ENCODE peak calls at places on chromosomes 5 and 9, in six cellular contexts. R, Y, H, M, O and F are unnamed samples. For H3K4me1, the result is how much of the 10 kb centered on the place peaks cover.

GRCh38 chr5:161546463-161547301 is at the start of gene GABRB2:
- DNase-seq in R (peak), Y (peak), H (no peak), M (peak), O (peak), F (peak)

GRCh38 chr9:108543251-108543768 is 312.5 kb downstream of the ACTL7B start:
- DNase-seq in R (peak), Y (no peak), H (no peak), M (no peak), O (no peak), F (peak)

GRCh38 chr9:37921546-37922300 is 17.8 kb upstream of the SLC25A51 start:
- DNase-seq in R (no peak), Y (no peak), H (no peak), M (no peak), O (no peak), F (peak)

GRCh38 chr9:84301851-84302250 is 38.7 kb downstream of the SLC28A3 start:
- DNase-seq in R (no peak), Y (peak), H (no peak), M (no peak), O (no peak), F (no peak)

GRCh38 chr9:133889498-133890301 is 102.4 kb downstream of the VAV2 start:
- DNase-seq in R (no peak), Y (peak), H (no peak), M (no peak), O (no peak), F (no peak)

GRCh38 chr9:91758491-91758981 is 191.5 kb downstream of the ROR2 start:
- DNase-seq in R (peak), Y (peak), H (peak), M (no peak), O (peak), F (peak)

GRCh38 chr5:32869216-32869615 is 158.1 kb downstream of the NPR3 start:
- DNase-seq in R (no peak), Y (no peak), H (no peak), M (no peak), O (no peak), F (no peak)

GRCh38 chr9:128552744-128553221 is 396 bp downstream of the SPTAN1 start:
- DNase-seq in R (peak), Y (peak), H (no peak), M (peak), O (peak), F (peak)

GRCh38 chr5:178249191-178249989 is 16.8 kb upstream of the PHYKPL start:
- DNase-seq in R (no peak), Y (no peak), H (no peak), M (no peak), O (no peak), F (no peak)

GRCh38 chr9:112971415-112971814 is 40.6 kb downstream of the ZNF883 start:
- DNase-seq in R (peak), Y (peak), H (peak), M (no peak), O (peak), F (peak)
- TF ChIP-seq CTCF in R (peak), Y (peak), H (peak), M (no peak), O (peak), F (peak)

GRCh38 chr9:130842547-130842946 is 7.5 kb downstream of the ABL1 start:
- DNase-seq in R (no peak), Y (no peak), H (no peak), M (no peak), O (no peak), F (no peak)
- H3K4me1 ChIP-seq in R (under half), Y (half or more), H (under half), M (half or more), O (half or more), F (under half)

GRCh38 chr9:120868676-120869359 is 8.2 kb downstream of the PHF19 start:
- DNase-seq in R (peak), Y (peak), H (peak), M (peak), O (peak), F (peak)

GRCh38 chr9:120869360-120869687 is 7.7 kb downstream of the PHF19 start:
- DNase-seq in R (no peak), Y (no peak), H (no peak), M (no peak), O (no peak), F (no peak)

GRCh38 chr9:120869726-120870125 is 7.3 kb downstream of the PHF19 start:
- DNase-seq in R (no peak), Y (no peak), H (no peak), M (peak), O (no peak), F (no peak)

GRCh38 chr9:120867676-120868338 is 9.2 kb downstream of the PHF19 start:
- DNase-seq in R (no peak), Y (no peak), H (no peak), M (no peak), O (no peak), F (no peak)

GRCh38 chr9:120868339-120868675 is 8.7 kb downstream of the PHF19 start:
- DNase-seq in R (no peak), Y (no peak), H (no peak), M (no peak), O (no peak), F (no peak)
- TF ChIP-seq CTCF in R (no peak), Y (no peak), H (no peak), M (peak), O (no peak), F (no peak)

GRCh38 chr9:121272401-121272948 is 4.5 kb downstream of the GSN start:
- DNase-seq in R (no peak), Y (no peak), H (no peak), M (no peak), O (no peak), F (no peak)
- H3K4me1 ChIP-seq in R (under half), Y (under half), H (under half), M (half or more), O (half or more), F (under half)

GRCh38 chr5:10365800-10366199 is 12.3 kb downstream of the MARCHF6 start:
- DNase-seq in R (no peak), Y (no peak), H (no peak), M (no peak), O (no peak), F (no peak)

GRCh38 chr5:10367586-10367985 is 14.1 kb downstream of the MARCHF6 start:
- DNase-seq in R (no peak), Y (no peak), H (no peak), M (no peak), O (no peak), F (no peak)

GRCh38 chr5:10366310-10367297 is 13.1 kb downstream of the MARCHF6 start:
- DNase-seq in R (no peak), Y (peak), H (no peak), M (no peak), O (no peak), F (no peak)

GRCh38 chr5:10363519-10364185 is 10.2 kb downstream of the MARCHF6 start:
- DNase-seq in R (no peak), Y (no peak), H (no peak), M (no peak), O (no peak), F (no peak)

GRCh38 chr5:10364186-10364689 is 10.7 kb downstream of the MARCHF6 start:
- DNase-seq in R (no peak), Y (no peak), H (no peak), M (no peak), O (no peak), F (no peak)
- TF ChIP-seq CTCF in R (peak), Y (peak), H (peak), M (peak), O (peak), F (peak)

GRCh38 chr9:35683323-35683722 is 6.4 kb downstream of the TPM2 start:
- DNase-seq in R (no peak), Y (no peak), H (no peak), M (no peak), O (no peak), F (no peak)

GRCh38 chr9:35681341-35682002 is 7.7 kb downstream of the CA9 start:
- DNase-seq in R (no peak), Y (no peak), H (no peak), M (no peak), O (no peak), F (no peak)

GRCh38 chr9:35680331-35681105 is 6.8 kb downstream of the CA9 start:
- DNase-seq in R (peak), Y (no peak), H (no peak), M (no peak), O (no peak), F (no peak)

GRCh38 chr9:35682520-35682919 is 7.2 kb downstream of the TPM2 start:
- DNase-seq in R (no peak), Y (no peak), H (no peak), M (no peak), O (no peak), F (no peak)

GRCh38 chr9:35682083-35682482 is 7.6 kb downstream of the TPM2 start:
- DNase-seq in R (no peak), Y (no peak), H (no peak), M (no peak), O (no peak), F (no peak)
- H3K4me1 ChIP-seq in R (under half), Y (under half), H (under half), M (under half), O (under half), F (under half)

GRCh38 chr5:142013734-142014495 is 1.1 kb upstream of the GNPDA1 start:
- DNase-seq in R (no peak), Y (no peak), H (no peak), M (no peak), O (no peak), F (no peak)
- TF ChIP-seq CTCF in R (no peak), Y (no peak), H (no peak), M (no peak), O (no peak), F (no peak)

GRCh38 chr9:93128011-93128714 is 5.9 kb downstream of the NINJ1 start:
- DNase-seq in R (peak), Y (no peak), H (no peak), M (peak), O (no peak), F (no peak)
- H3K4me1 ChIP-seq in R (under half), Y (under half), H (under half), M (half or more), O (under half), F (under half)

DNA sequence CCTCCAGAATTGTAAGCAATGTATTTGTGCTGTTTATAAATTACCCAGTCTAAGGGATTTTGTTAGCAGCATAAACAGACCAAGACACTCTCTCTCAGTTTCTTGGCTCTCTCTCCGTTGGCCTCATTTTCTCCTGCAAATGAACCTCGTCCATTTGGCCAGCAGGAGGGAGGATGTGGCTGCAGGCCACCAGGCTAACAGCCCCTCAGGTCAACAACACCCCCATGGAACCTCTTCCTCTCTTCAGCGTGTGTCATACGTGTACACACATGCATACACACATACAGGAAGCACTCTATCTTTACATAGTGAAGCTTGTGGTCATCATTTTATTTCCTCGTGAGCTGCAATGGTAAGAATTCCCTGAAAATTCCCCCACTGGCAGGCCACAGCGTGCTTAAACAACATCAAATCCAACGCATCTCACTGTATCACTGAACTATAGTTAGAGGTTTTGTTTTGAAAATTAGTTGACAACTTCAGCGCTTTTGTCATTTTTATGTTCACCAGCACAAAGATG is 62.8 kb upstream of the PPP1R26 start:
- DNase-seq in R (no peak), Y (no peak), H (no peak), M (no peak), O (no peak), F (no peak)
- TF ChIP-seq CTCF in R (no peak), Y (no peak), H (no peak), M (no peak), O (no peak), F (no peak)

GRCh38 chr9:136225748-136226679 is 19.6 kb downstream of the QSOX2 start:
- DNase-seq in R (peak), Y (peak), H (peak), M (peak), O (peak), F (peak)

GRCh38 chr9:136230365-136230764 is 15.2 kb downstream of the QSOX2 start:
- DNase-seq in R (no peak), Y (no peak), H (no peak), M (no peak), O (no peak), F (no peak)

GRCh38 chr9:136226680-136227410 is 18.8 kb downstream of the QSOX2 start:
- DNase-seq in R (no peak), Y (no peak), H (no peak), M (no peak), O (no peak), F (no peak)

GRCh38 chr9:136229096-136230065 is 16.2 kb downstream of the QSOX2 start:
- DNase-seq in R (no peak), Y (no peak), H (no peak), M (no peak), O (no peak), F (no peak)

DNA sequence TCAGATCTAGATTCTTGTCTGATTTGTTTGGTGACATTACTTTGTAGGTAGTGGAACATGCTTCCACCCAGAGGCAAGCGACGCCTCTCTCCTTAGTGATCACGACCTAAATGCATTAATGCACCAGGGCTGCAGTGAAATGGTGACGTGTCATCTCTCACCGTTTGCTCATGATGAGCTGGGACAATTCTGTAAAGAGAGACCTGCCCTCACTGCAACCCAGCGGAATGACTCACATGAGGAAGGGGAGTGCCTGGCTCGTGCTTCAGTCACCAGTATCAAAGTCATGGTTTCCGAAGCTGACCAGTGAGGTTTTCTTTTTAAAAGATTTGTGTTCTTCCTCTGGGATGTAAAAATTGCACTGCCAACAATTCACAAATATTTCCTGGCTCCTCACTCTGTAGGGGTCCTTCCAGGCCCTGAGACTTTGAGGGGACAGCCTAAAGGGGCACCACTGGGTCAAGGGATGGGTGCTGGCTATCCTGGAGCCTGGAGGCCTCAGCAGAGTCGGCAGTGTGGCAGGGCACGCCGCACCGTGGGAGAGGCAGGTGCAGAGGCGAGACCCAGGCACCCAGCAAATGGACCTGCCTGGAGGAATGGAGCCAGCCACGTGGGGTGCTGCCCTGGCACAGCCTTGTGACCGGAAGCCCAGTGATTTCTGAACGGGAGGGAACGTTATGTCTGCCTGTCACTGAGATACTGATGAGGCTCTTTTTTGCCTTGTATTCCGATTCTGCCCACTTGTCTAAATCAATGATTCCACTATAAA is 17.3 kb downstream of the QSOX2 start:
- DNase-seq in R (no peak), Y (no peak), H (peak), M (no peak), O (no peak), F (no peak)
- H3K4me1 ChIP-seq in R (under half), Y (under half), H (under half), M (under half), O (under half), F (under half)